ENCODE peak calls at places on chromosomes 7 and 10, in eight cellular contexts. One of them, this sample, is unnamed.

GRCh38 chr10:113924171-113924570 is 69.7 kb downstream of the NHLRC2 start:
- DNase-seq in lower lobe of right lung: no peak
- DNase-seq in AG04450: no peak
- DNase-seq in dorsolateral prefrontal cortex: no peak
- DNase-seq in astrocyte of the spinal cord: no peak
- DNase-seq in adrenal gland: no peak
- DNase-seq in fibroblast of lung: no peak
- DNase-seq in right lobe of liver: no peak
- DNase-seq in this sample: no peak

GRCh38 chr10:11043446-11044127 is 25.9 kb downstream of the CELF2 start:
- DNase-seq in dorsolateral prefrontal cortex: peak; percentile 51
- DNase-seq in adrenal gland: no peak
- DNase-seq in fibroblast of lung: no peak
- DNase-seq in right lobe of liver: no peak
- DNase-seq in AG04450: no peak
- DNase-seq in lower lobe of right lung: no peak
- DNase-seq in astrocyte of the spinal cord: no peak
- DNase-seq in this sample: no peak

GRCh38 chr7:129825005-129825553 is 127.7 kb downstream of the UBE2H start:
- DNase-seq in astrocyte of the spinal cord: peak; percentile 63
- DNase-seq in right lobe of liver: peak; percentile 70
- DNase-seq in dorsolateral prefrontal cortex: peak; percentile 46
- DNase-seq in fibroblast of lung: peak; percentile 52
- DNase-seq in AG04450: no peak
- DNase-seq in lower lobe of right lung: peak; percentile 77
- DNase-seq in adrenal gland: peak; percentile 63
- DNase-seq in this sample: no peak

GRCh38 chr7:50552921-50553320 is 12.3 kb downstream of the DDC start:
- DNase-seq in adrenal gland: peak; percentile 56
- DNase-seq in lower lobe of right lung: no peak
- DNase-seq in dorsolateral prefrontal cortex: no peak
- DNase-seq in right lobe of liver: no peak
- DNase-seq in AG04450: peak; percentile 24
- DNase-seq in fibroblast of lung: peak; percentile 53
- DNase-seq in astrocyte of the spinal cord: peak; percentile 51
- DNase-seq in this sample: peak; percentile 44

GRCh38 chr7:33191326-33191725 is 62.0 kb downstream of the BBS9 start:
- DNase-seq in fibroblast of lung: no peak
- DNase-seq in lower lobe of right lung: no peak
- DNase-seq in right lobe of liver: no peak
- DNase-seq in astrocyte of the spinal cord: no peak
- DNase-seq in AG04450: no peak
- DNase-seq in dorsolateral prefrontal cortex: no peak
- DNase-seq in adrenal gland: no peak
- DNase-seq in this sample: no peak

GRCh38 chr10:15482168-15482567 is 111.1 kb upstream of the FAM171A1 start:
- DNase-seq in dorsolateral prefrontal cortex: no peak
- DNase-seq in lower lobe of right lung: no peak
- DNase-seq in fibroblast of lung: no peak
- DNase-seq in AG04450: no peak
- DNase-seq in astrocyte of the spinal cord: no peak
- DNase-seq in adrenal gland: no peak
- DNase-seq in right lobe of liver: no peak
- DNase-seq in this sample: no peak

GRCh38 chr7:96320437-96320836 is 1.5 kb downstream of the SLC25A13 start:
- DNase-seq in dorsolateral prefrontal cortex: no peak
- DNase-seq in astrocyte of the spinal cord: no peak
- DNase-seq in lower lobe of right lung: no peak
- DNase-seq in adrenal gland: no peak
- DNase-seq in fibroblast of lung: no peak
- DNase-seq in right lobe of liver: no peak
- DNase-seq in AG04450: no peak
- DNase-seq in this sample: no peak

GRCh38 chr7:105097619-105098018 is 83.6 kb downstream of the KMT2E start:
- DNase-seq in right lobe of liver: no peak
- DNase-seq in lower lobe of right lung: no peak
- DNase-seq in dorsolateral prefrontal cortex: no peak
- DNase-seq in adrenal gland: no peak
- DNase-seq in fibroblast of lung: peak; percentile 81
- DNase-seq in astrocyte of the spinal cord: peak; percentile 78
- DNase-seq in AG04450: peak; percentile 72
- DNase-seq in this sample: peak; percentile 71

GRCh38 chr7:157484411-157485081 is 147.7 kb downstream of the DNAJB6 start:
- DNase-seq in fibroblast of lung: no peak
- DNase-seq in lower lobe of right lung: no peak
- DNase-seq in astrocyte of the spinal cord: no peak
- DNase-seq in dorsolateral prefrontal cortex: no peak
- DNase-seq in right lobe of liver: no peak
- DNase-seq in AG04450: no peak
- DNase-seq in adrenal gland: no peak
- DNase-seq in this sample: no peak

GRCh38 chr10:19500959-19501358 is 315.3 kb upstream of the PLXDC2 start:
- DNase-seq in fibroblast of lung: no peak
- DNase-seq in astrocyte of the spinal cord: no peak
- DNase-seq in right lobe of liver: no peak
- DNase-seq in dorsolateral prefrontal cortex: no peak
- DNase-seq in lower lobe of right lung: no peak
- DNase-seq in adrenal gland: no peak
- DNase-seq in AG04450: no peak
- DNase-seq in this sample: no peak

GRCh38 chr10:67549390-67549789 is 146.6 kb downstream of the CTNNA3 start:
- DNase-seq in dorsolateral prefrontal cortex: no peak
- DNase-seq in adrenal gland: no peak
- DNase-seq in fibroblast of lung: peak; percentile 60
- DNase-seq in astrocyte of the spinal cord: peak; percentile 46
- DNase-seq in AG04450: peak; percentile 20
- DNase-seq in lower lobe of right lung: no peak
- DNase-seq in right lobe of liver: no peak
- DNase-seq in this sample: peak; percentile 76

GRCh38 chr10:5424751-5425150 is 12.4 kb downstream of the NET1 start:
- DNase-seq in right lobe of liver: no peak
- DNase-seq in AG04450: no peak
- DNase-seq in lower lobe of right lung: no peak
- DNase-seq in adrenal gland: no peak
- DNase-seq in astrocyte of the spinal cord: no peak
- DNase-seq in dorsolateral prefrontal cortex: no peak
- DNase-seq in fibroblast of lung: no peak
- DNase-seq in this sample: no peak

GRCh38 chr10:71062156-71062555 is 150.2 kb upstream of the UNC5B start:
- DNase-seq in fibroblast of lung: no peak
- DNase-seq in adrenal gland: no peak
- DNase-seq in right lobe of liver: no peak
- DNase-seq in dorsolateral prefrontal cortex: no peak
- DNase-seq in astrocyte of the spinal cord: no peak
- DNase-seq in AG04450: no peak
- DNase-seq in lower lobe of right lung: no peak
- DNase-seq in this sample: no peak

GRCh38 chr10:128070721-128071416 is 55.4 kb downstream of the MKI67 start:
- DNase-seq in adrenal gland: peak; percentile 24
- DNase-seq in dorsolateral prefrontal cortex: no peak
- DNase-seq in fibroblast of lung: no peak
- DNase-seq in AG04450: no peak
- DNase-seq in right lobe of liver: no peak
- DNase-seq in lower lobe of right lung: no peak
- DNase-seq in astrocyte of the spinal cord: no peak
- DNase-seq in this sample: no peak

GRCh38 chr10:110225756-110226554 is 18.6 kb downstream of the MXI1 start:
- DNase-seq in fibroblast of lung: peak; percentile 92
- DNase-seq in astrocyte of the spinal cord: peak; percentile 95
- DNase-seq in AG04450: peak; percentile 88
- DNase-seq in lower lobe of right lung: peak; percentile 93
- DNase-seq in dorsolateral prefrontal cortex: peak; percentile 91
- DNase-seq in right lobe of liver: peak; percentile 94
- DNase-seq in adrenal gland: peak; percentile 94
- DNase-seq in this sample: peak; percentile 81

GRCh38 chr7:101814081-101814995 is 3.1 kb upstream of the CUX1 start:
- DNase-seq in adrenal gland: peak; percentile 52
- DNase-seq in right lobe of liver: peak; percentile 74
- DNase-seq in lower lobe of right lung: peak; percentile 82
- DNase-seq in astrocyte of the spinal cord: peak; percentile 50
- DNase-seq in AG04450: no peak
- DNase-seq in dorsolateral prefrontal cortex: no peak
- DNase-seq in fibroblast of lung: peak; percentile 33
- DNase-seq in this sample: no peak

GRCh38 chr7:142445019-142445686 is 187.3 kb upstream of the PRSS58 start:
- DNase-seq in lower lobe of right lung: no peak
- DNase-seq in AG04450: no peak
- DNase-seq in fibroblast of lung: no peak
- DNase-seq in right lobe of liver: no peak
- DNase-seq in dorsolateral prefrontal cortex: no peak
- DNase-seq in astrocyte of the spinal cord: no peak
- DNase-seq in adrenal gland: no peak
- DNase-seq in this sample: no peak

GRCh38 chr7:130222-130572 is 62.2 kb upstream of the FAM20C start:
- DNase-seq in lower lobe of right lung: no peak
- DNase-seq in astrocyte of the spinal cord: no peak
- DNase-seq in fibroblast of lung: no peak
- DNase-seq in right lobe of liver: no peak
- DNase-seq in AG04450: no peak
- DNase-seq in adrenal gland: no peak
- DNase-seq in dorsolateral prefrontal cortex: no peak
- DNase-seq in this sample: no peak

GRCh38 chr7:128311-129080 is 63.9 kb upstream of the FAM20C start:
- DNase-seq in dorsolateral prefrontal cortex: no peak
- DNase-seq in right lobe of liver: no peak
- DNase-seq in astrocyte of the spinal cord: no peak
- DNase-seq in AG04450: no peak
- DNase-seq in lower lobe of right lung: no peak
- DNase-seq in adrenal gland: no peak
- DNase-seq in fibroblast of lung: no peak
- DNase-seq in this sample: no peak

GRCh38 chr7:131111-132094 is 61.0 kb upstream of the FAM20C start:
- DNase-seq in fibroblast of lung: peak; percentile 50
- DNase-seq in astrocyte of the spinal cord: no peak
- DNase-seq in adrenal gland: peak; percentile 41
- DNase-seq in AG04450: no peak
- DNase-seq in lower lobe of right lung: peak; percentile 73
- DNase-seq in dorsolateral prefrontal cortex: peak; percentile 72
- DNase-seq in right lobe of liver: no peak
- DNase-seq in this sample: no peak

GRCh38 chr7:127064-127598 is 65.2 kb upstream of the FAM20C start:
- DNase-seq in astrocyte of the spinal cord: no peak
- DNase-seq in fibroblast of lung: no peak
- DNase-seq in lower lobe of right lung: no peak
- DNase-seq in dorsolateral prefrontal cortex: no peak
- DNase-seq in right lobe of liver: no peak
- DNase-seq in adrenal gland: no peak
- DNase-seq in AG04450: no peak
- DNase-seq in this sample: no peak

GRCh38 chr7:129363-130221 is 62.8 kb upstream of the FAM20C start:
- DNase-seq in lower lobe of right lung: no peak
- DNase-seq in adrenal gland: no peak
- DNase-seq in AG04450: no peak
- DNase-seq in dorsolateral prefrontal cortex: peak; percentile 75
- DNase-seq in astrocyte of the spinal cord: no peak
- DNase-seq in right lobe of liver: no peak
- DNase-seq in fibroblast of lung: no peak
- DNase-seq in this sample: no peak
- H3K4me3 ChIP-seq in lower lobe of right lung: no peak overlapping the region
- H3K4me3 ChIP-seq in adrenal gland: no peak overlapping the region
- H3K4me3 ChIP-seq in AG04450: peak overlapping the region; percentile 22
- H3K4me3 ChIP-seq in dorsolateral prefrontal cortex: peak overlapping the region; percentile 25
- H3K4me3 ChIP-seq in astrocyte of the spinal cord: no peak overlapping the region
- H3K4me3 ChIP-seq in right lobe of liver: no peak overlapping the region
- H3K4me3 ChIP-seq in fibroblast of lung: peak overlapping the region; percentile 21
- H3K4me3 ChIP-seq in this sample: no peak overlapping the region

DNA sequence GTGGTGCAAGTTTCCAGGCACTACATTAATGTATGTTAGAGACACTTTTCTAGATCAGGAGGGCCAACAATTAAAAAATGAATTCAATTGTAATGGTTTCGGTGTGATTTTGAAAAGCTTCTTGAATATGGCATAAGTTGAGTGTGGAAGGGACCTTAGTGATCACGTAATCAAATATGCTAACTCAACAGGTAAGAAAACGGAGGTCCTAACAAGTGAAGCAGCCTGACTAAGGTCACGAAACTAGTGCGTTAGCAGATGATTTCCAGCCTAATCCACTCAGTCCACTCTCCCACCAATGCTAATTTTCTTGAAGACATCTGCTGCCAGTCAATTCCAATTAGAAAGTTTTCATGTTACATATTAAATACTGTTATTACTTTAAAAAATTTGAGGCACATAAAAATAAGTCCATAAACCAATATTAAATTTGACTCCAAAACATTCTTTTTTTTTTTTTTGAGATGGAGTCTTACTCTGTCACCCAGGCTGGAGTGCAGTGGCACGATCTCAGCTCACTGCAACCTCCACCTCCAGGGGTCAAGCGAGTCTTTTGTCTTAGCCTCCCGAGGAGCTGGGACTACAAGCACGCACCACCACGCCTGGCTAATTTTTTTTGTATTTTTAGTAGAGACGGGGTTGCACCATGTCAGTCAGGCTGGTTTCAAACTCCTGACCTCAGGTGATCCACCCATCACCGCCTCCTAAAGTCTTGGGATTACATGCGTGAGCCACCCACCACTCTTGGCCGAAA is 2.3 kb upstream of the RSBN1L start:
- DNase-seq in adrenal gland: no peak
- DNase-seq in lower lobe of right lung: no peak
- DNase-seq in dorsolateral prefrontal cortex: no peak
- DNase-seq in astrocyte of the spinal cord: no peak
- DNase-seq in AG04450: no peak
- DNase-seq in fibroblast of lung: no peak
- DNase-seq in right lobe of liver: no peak
- DNase-seq in this sample: no peak
- H3K4me3 ChIP-seq in adrenal gland: no peak overlapping the region
- H3K4me3 ChIP-seq in lower lobe of right lung: peak overlapping the region; percentile 98
- H3K4me3 ChIP-seq in dorsolateral prefrontal cortex: peak overlapping the region; percentile 96
- H3K4me3 ChIP-seq in astrocyte of the spinal cord: no peak overlapping the region
- H3K4me3 ChIP-seq in AG04450: peak overlapping the region; percentile 17
- H3K4me3 ChIP-seq in fibroblast of lung: no peak overlapping the region
- H3K4me3 ChIP-seq in right lobe of liver: peak overlapping the region; percentile 89
- H3K4me3 ChIP-seq in this sample: no peak overlapping the region

GRCh38 chr7:49294611-49295010 is 370.3 kb downstream of the CDC14C start:
- DNase-seq in fibroblast of lung: peak; percentile 69
- DNase-seq in right lobe of liver: no peak
- DNase-seq in lower lobe of right lung: no peak
- DNase-seq in adrenal gland: no peak
- DNase-seq in astrocyte of the spinal cord: peak; percentile 8
- DNase-seq in dorsolateral prefrontal cortex: no peak
- DNase-seq in AG04450: no peak
- DNase-seq in this sample: no peak

GRCh38 chr7:49297958-49298357 is 373.6 kb downstream of the CDC14C start:
- DNase-seq in dorsolateral prefrontal cortex: no peak
- DNase-seq in lower lobe of right lung: no peak
- DNase-seq in adrenal gland: no peak
- DNase-seq in AG04450: no peak
- DNase-seq in right lobe of liver: no peak
- DNase-seq in fibroblast of lung: no peak
- DNase-seq in astrocyte of the spinal cord: no peak
- DNase-seq in this sample: no peak

GRCh38 chr7:49295136-49295535 is 370.8 kb downstream of the CDC14C start:
- DNase-seq in AG04450: no peak
- DNase-seq in adrenal gland: no peak
- DNase-seq in fibroblast of lung: peak; percentile 88
- DNase-seq in dorsolateral prefrontal cortex: peak; percentile 17
- DNase-seq in astrocyte of the spinal cord: peak; percentile 48
- DNase-seq in right lobe of liver: no peak
- DNase-seq in lower lobe of right lung: no peak
- DNase-seq in this sample: no peak
- H3K4me3 ChIP-seq in AG04450: no peak overlapping the region
- H3K4me3 ChIP-seq in adrenal gland: no peak overlapping the region
- H3K4me3 ChIP-seq in fibroblast of lung: no peak overlapping the region
- H3K4me3 ChIP-seq in dorsolateral prefrontal cortex: no peak overlapping the region
- H3K4me3 ChIP-seq in astrocyte of the spinal cord: no peak overlapping the region
- H3K4me3 ChIP-seq in right lobe of liver: no peak overlapping the region
- H3K4me3 ChIP-seq in lower lobe of right lung: no peak overlapping the region
- H3K4me3 ChIP-seq in this sample: no peak overlapping the region

GRCh38 chr7:514242-514641 is 5.4 kb downstream of the PDGFA start:
- DNase-seq in astrocyte of the spinal cord: no peak
- DNase-seq in right lobe of liver: no peak
- DNase-seq in dorsolateral prefrontal cortex: no peak
- DNase-seq in fibroblast of lung: no peak
- DNase-seq in lower lobe of right lung: no peak
- DNase-seq in adrenal gland: no peak
- DNase-seq in AG04450: no peak
- DNase-seq in this sample: no peak
- H3K4me3 ChIP-seq in astrocyte of the spinal cord: no peak overlapping the region
- H3K4me3 ChIP-seq in right lobe of liver: no peak overlapping the region
- H3K4me3 ChIP-seq in dorsolateral prefrontal cortex: peak overlapping the region; percentile 17
- H3K4me3 ChIP-seq in fibroblast of lung: no peak overlapping the region
- H3K4me3 ChIP-seq in lower lobe of right lung: no peak overlapping the region
- H3K4me3 ChIP-seq in adrenal gland: no peak overlapping the region
- H3K4me3 ChIP-seq in AG04450: no peak overlapping the region
- H3K4me3 ChIP-seq in this sample: no peak overlapping the region

This sample was measured in brain microvascular endothelial cell.